ENCODE peak calls at places on chromosome 5, in seven cellular contexts. E is K562; K is uterus; F is CD8-positive, alpha-beta memory T cell; O is Panc1; W is right lobe of liver; Z is body of pancreas. G is an unnamed sample.

GRCh38 chr5:153498516-153498915 is 8.0 kb downstream of the GRIA1 start:
- DNase-seq in E (no peak), K (no peak), F (no peak), O (no peak), W (no peak), Z (no peak), G (no peak)

GRCh38 chr5:157336423-157336744 is 70.5 kb downstream of the CYFIP2 start:
- DNase-seq in E (no peak), K (no peak), F (no peak), O (no peak), W (no peak), Z (no peak), G (no peak)

GRCh38 chr5:172713113-172713808 is 57.7 kb downstream of the DUSP1 start:
- DNase-seq in E (peak; percentile 78), K (peak; percentile 63), F (peak; percentile 69), O (no peak), W (peak; percentile 76), Z (peak; percentile 42), G (peak; percentile 84)

GRCh38 chr5:30040483-30041116 is 1152.9 kb upstream of the CDH6 start:
- DNase-seq in E (peak; percentile 39), K (no peak), F (no peak), O (peak; percentile 65), W (no peak), Z (peak; percentile 16), G (no peak)

GRCh38 chr5:93279292-93279974 is 301.6 kb downstream of the NR2F1-AS1 start:
- DNase-seq in E (no peak), K (no peak), F (no peak), O (no peak), W (no peak), Z (no peak), G (no peak)

GRCh38 chr5:138482645-138483044 is 17.4 kb downstream of the EGR1 start:
- DNase-seq in E (no peak), K (no peak), F (no peak), O (no peak), W (no peak), Z (no peak), G (no peak)

GRCh38 chr5:105640328-105640727 is 2030.4 kb downstream of the EFNA5 start:
- DNase-seq in E (no peak), K (no peak), F (no peak), O (no peak), W (no peak), Z (no peak), G (no peak)

GRCh38 chr5:96662725-96663513 is 743 bp downstream of the CAST start:
- DNase-seq in E (peak; percentile 52), K (peak; percentile 92), F (peak; percentile 83), O (peak; percentile 64), W (peak; percentile 97), Z (peak; percentile 93), G (peak; percentile 96)

GRCh38 chr5:152329896-152330295 is 75.2 kb downstream of the NMUR2 start:
- DNase-seq in E (no peak), K (no peak), F (no peak), O (no peak), W (no peak), Z (no peak), G (no peak)

GRCh38 chr5:67308988-67309688 is 112.5 kb upstream of the CD180 start:
- DNase-seq in E (no peak), K (no peak), F (no peak), O (no peak), W (no peak), Z (no peak), G (no peak)

GRCh38 chr5:145483211-145483610 is 351.9 kb downstream of the PRELID2 start:
- DNase-seq in E (no peak), K (no peak), F (no peak), O (no peak), W (no peak), Z (no peak), G (no peak)

GRCh38 chr5:43396762-43397304 is 15.4 kb downstream of the CCL28 start:
- DNase-seq in E (no peak), K (peak; percentile 14), F (peak; percentile 74), O (no peak), W (peak; percentile 70), Z (peak; percentile 59), G (peak; percentile 27)

GRCh38 chr5:161283296-161283695 is 263.2 kb downstream of the GABRB2 start:
- DNase-seq in E (no peak), K (no peak), F (no peak), O (no peak), W (no peak), Z (no peak), G (no peak)

GRCh38 chr5:110458313-110458712 is 268.2 kb downstream of the TMEM232 start:
- DNase-seq in E (no peak), K (no peak), F (no peak), O (no peak), W (no peak), Z (no peak), G (no peak)
- H3K9me3 ChIP-seq in E (no peaks in the 10 kb centered on the region), K (no peaks in the 10 kb centered on the region), F (no peaks in the 10 kb centered on the region), O (no peaks in the 10 kb centered on the region), W (no peaks in the 10 kb centered on the region), Z (no peaks in the 10 kb centered on the region), G (no peaks in the 10 kb centered on the region)

GRCh38 chr5:10162468-10162867 is 87.2 kb downstream of the ATPSCKMT start:
- DNase-seq in E (no peak), K (no peak), F (no peak), O (no peak), W (no peak), Z (no peak), G (no peak)
- H3K4me1 ChIP-seq in E (no peaks in the 10 kb centered on the region), K (no peaks in the 10 kb centered on the region), F (no peaks in the 10 kb centered on the region), O (no peaks in the 10 kb centered on the region), W (no peaks in the 10 kb centered on the region), Z (no peaks in the 10 kb centered on the region), G (peaks cover 5% of the 10 kb centered on the region)

GRCh38 chr5:95252801-95253200 is 32.1 kb downstream of the MCTP1 start:
- DNase-seq in E (no peak), K (no peak), F (no peak), O (no peak), W (no peak), Z (no peak), G (no peak)
- H3K27ac ChIP-seq in E (no peak overlapping the region), K (no peak overlapping the region), F (no peak overlapping the region), O (no peak overlapping the region), W (no peak overlapping the region), Z (no peak overlapping the region), G (no peak overlapping the region)

GRCh38 chr5:178533136-178533535 is 57.1 kb downstream of the COL23A1 start:
- DNase-seq in E (no peak), K (no peak), F (no peak), O (no peak), W (no peak), Z (no peak), G (no peak)
- H3K9me3 ChIP-seq in E (no peaks in the 10 kb centered on the region), K (no peaks in the 10 kb centered on the region), F (no peaks in the 10 kb centered on the region), O (no peaks in the 10 kb centered on the region), W (no peaks in the 10 kb centered on the region), Z (no peaks in the 10 kb centered on the region), G (no peaks in the 10 kb centered on the region)

GRCh38 chr5:131288328-131288727 is 24.5 kb downstream of the CDC42SE2 start:
- DNase-seq in E (no peak), K (no peak), F (no peak), O (no peak), W (no peak), Z (no peak), G (no peak)
- H3K4me1 ChIP-seq in E (no peaks in the 10 kb centered on the region), K (no peaks in the 10 kb centered on the region), F (peaks cover 88% of the 10 kb centered on the region), O (peaks cover 6% of the 10 kb centered on the region), W (no peaks in the 10 kb centered on the region), Z (no peaks in the 10 kb centered on the region), G (no peaks in the 10 kb centered on the region)

GRCh38 chr5:109743041-109743531 is 53.4 kb downstream of the MAN2A1 start:
- DNase-seq in E (peak; percentile 33), K (no peak), F (no peak), O (no peak), W (no peak), Z (peak; percentile 19), G (no peak)

GRCh38 chr5:109739741-109740140 is 50.0 kb downstream of the MAN2A1 start:
- DNase-seq in E (no peak), K (no peak), F (no peak), O (no peak), W (no peak), Z (no peak), G (no peak)

GRCh38 chr5:109741390-109741789 is 51.7 kb downstream of the MAN2A1 start:
- DNase-seq in E (no peak), K (no peak), F (no peak), O (no peak), W (no peak), Z (no peak), G (no peak)

GRCh38 chr5:109743770-109744212 is 54.1 kb downstream of the MAN2A1 start:
- DNase-seq in E (peak; percentile 31), K (no peak), F (no peak), O (peak; percentile 88), W (no peak), Z (no peak), G (no peak)

DNA sequence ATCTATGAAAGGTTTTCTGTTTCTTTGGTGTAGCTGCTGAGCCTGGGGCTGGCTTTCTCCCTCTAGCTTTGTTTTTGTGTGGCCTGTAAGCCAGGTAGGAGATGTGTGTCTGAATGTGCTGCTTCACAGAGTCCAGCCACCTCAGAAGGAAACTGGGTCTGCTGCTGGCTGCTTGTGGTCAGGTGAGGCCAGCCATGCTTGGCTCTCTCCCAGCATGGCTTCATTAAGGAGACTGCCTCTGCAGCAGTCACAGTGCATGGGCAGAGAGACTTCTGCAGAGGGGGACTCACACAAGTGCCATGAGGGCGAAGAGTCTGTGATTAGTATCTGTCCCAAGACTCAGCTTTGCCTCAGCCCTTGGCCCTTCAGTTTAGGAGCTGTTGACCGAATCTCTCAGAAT is 50.6 kb downstream of the MAN2A1 start:
- DNase-seq in E (no peak), K (no peak), F (no peak), O (no peak), W (no peak), Z (no peak), G (no peak)
- H3K27ac ChIP-seq in E (no peak overlapping the region), K (peak overlapping the region; percentile 50), F (no peak overlapping the region), O (no peak overlapping the region), W (no peak overlapping the region), Z (no peak overlapping the region), G (peak overlapping the region; percentile 40)

GRCh38 chr5:32428426-32428825 is 16.1 kb downstream of the ZFR start:
- DNase-seq in E (no peak), K (no peak), F (no peak), O (no peak), W (no peak), Z (no peak), G (no peak)
- H3K9me3 ChIP-seq in E (peaks cover 10% of the 10 kb centered on the region), K (no peaks in the 10 kb centered on the region), F (peaks cover 5% of the 10 kb centered on the region), O (peaks cover 11% of the 10 kb centered on the region), W (no peaks in the 10 kb centered on the region), Z (no peaks in the 10 kb centered on the region), G (peaks cover 16% of the 10 kb centered on the region)

DNA sequence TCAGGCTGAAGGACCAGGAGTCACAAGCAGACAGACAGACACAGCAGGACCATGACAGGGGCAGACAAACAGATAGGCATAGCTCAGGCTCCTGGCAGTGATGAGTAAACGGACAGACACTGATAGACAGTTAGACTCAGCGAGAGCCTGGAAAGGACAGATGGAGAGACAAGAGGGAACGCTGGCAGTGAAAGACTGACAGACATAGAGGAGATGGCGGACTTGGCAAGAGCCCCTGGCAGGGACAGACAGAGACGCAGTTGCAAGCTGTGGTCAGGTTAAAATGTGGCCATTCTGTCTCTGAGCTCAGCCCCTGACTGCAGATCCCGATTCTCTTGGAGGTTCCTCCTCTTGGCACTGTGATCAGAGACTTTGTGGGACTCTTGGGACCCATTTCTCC is 13.6 kb downstream of the CSF2 start:
- DNase-seq in E (no peak), K (no peak), F (no peak), O (no peak), W (no peak), Z (no peak), G (no peak)
- H3K4me1 ChIP-seq in E (peaks cover 37% of the 10 kb centered on the region), K (no peaks in the 10 kb centered on the region), F (peaks cover 10% of the 10 kb centered on the region), O (no peaks in the 10 kb centered on the region), W (no peaks in the 10 kb centered on the region), Z (no peaks in the 10 kb centered on the region), G (no peaks in the 10 kb centered on the region)